ENCODE peak calls at places on chromosomes 7 and 10, in four cellular contexts. J, L, W and K are unnamed samples.

GRCh38 chr7:100080895-100081534 is 508 bp downstream of the ZNF3 start:
- DNase-seq in L (no peak), W (no peak), J (peak), K (no peak)

GRCh38 chr10:72088879-72089585 is 681 bp upstream of the SPOCK2 start:
- DNase-seq in W (no peak), J (peak), L (peak), K (no peak)

GRCh38 chr7:1248459-1249131 is 15.9 kb downstream of the UNCX start:
- DNase-seq in L (no peak), W (no peak), J (no peak), K (no peak)

GRCh38 chr10:96714031-96714590 is 6.2 kb downstream of the PIK3AP1 start:
- DNase-seq in W (no peak), L (no peak), J (no peak), K (no peak)

GRCh38 chr7:22001345-22002004 is 55.8 kb upstream of the CDCA7L start:
- DNase-seq in L (no peak), W (peak), J (peak), K (no peak)

GRCh38 chr10:27884185-27884630 is 114.7 kb downstream of the ODAD2 start:
- DNase-seq in W (no peak), L (no peak), J (no peak), K (no peak)

GRCh38 chr7:110568388-110568787 is 522.5 kb upstream of the LRRN3 start:
- DNase-seq in L (no peak), J (no peak), W (no peak), K (no peak)

GRCh38 chr7:55374213-55374612 is 9.1 kb downstream of the LANCL2 start:
- DNase-seq in L (no peak), J (no peak), W (no peak), K (no peak)

GRCh38 chr7:54961391-54961790 is 57.4 kb upstream of the EGFR start:
- DNase-seq in L (no peak), J (no peak), W (no peak), K (no peak)

GRCh38 chr7:101560856-101561255 is 68.2 kb downstream of the MYL10 start:
- DNase-seq in W (peak), J (no peak), L (peak), K (no peak)

GRCh38 chr7:1640376-1641172 is 29.5 kb upstream of the ELFN1 start:
- DNase-seq in L (no peak), J (no peak), W (no peak), K (peak)

GRCh38 chr7:42143605-42144252 is 93.3 kb downstream of the GLI3 start:
- DNase-seq in W (no peak), J (no peak), L (no peak), K (no peak)

GRCh38 chr10:92573091-92573797 is 649 bp downstream of the IDE start:
- DNase-seq in J (no peak), W (peak), L (no peak), K (peak)

GRCh38 chr7:82677493-82677892 is 233.9 kb upstream of the CACNA2D1 start:
- DNase-seq in L (no peak), J (no peak), W (peak), K (peak)

GRCh38 chr7:46784746-46785145 is 797.2 kb downstream of the TNS3 start:
- DNase-seq in W (no peak), J (no peak), L (no peak), K (no peak)

GRCh38 chr10:57716884-57717283 is 550.8 kb downstream of the IPMK start:
- DNase-seq in J (no peak), L (no peak), W (peak), K (no peak)

GRCh38 chr7:138510003-138510402 is 49.9 kb downstream of the TRIM24 start:
- DNase-seq in W (no peak), J (no peak), L (no peak), K (no peak)

GRCh38 chr7:123995617-123996326 is 37.1 kb downstream of the TMEM229A start:
- DNase-seq in W (no peak), L (no peak), J (no peak), K (no peak)

GRCh38 chr10:108204528-108205313 is 1040.2 kb upstream of the SORCS1 start:
- DNase-seq in L (no peak), W (no peak), J (peak), K (no peak)

GRCh38 chr7:19375986-19376385 is 230.8 kb upstream of the FERD3L start:
- DNase-seq in W (no peak), L (no peak), J (no peak), K (no peak)

GRCh38 chr7:130084037-130084875 is 13.9 kb downstream of the KLHDC10 start:
- DNase-seq in J (no peak), L (no peak), W (no peak), K (no peak)

GRCh38 chr10:124296121-124296812 is 122.5 kb downstream of the OAT start:
- DNase-seq in J (no peak), W (no peak), L (no peak), K (peak)

GRCh38 chr10:11104772-11105675 is 87.4 kb downstream of the CELF2 start:
- DNase-seq in L (no peak), W (no peak), J (no peak), K (no peak)

GRCh38 chr7:38020134-38020533 is 99.7 kb downstream of the EPDR1 start:
- DNase-seq in L (no peak), W (peak), J (no peak), K (no peak)

GRCh38 chr10:128419466-128420019 is 293.3 kb upstream of the MKI67 start:
- DNase-seq in J (no peak), L (no peak), W (no peak), K (no peak)

GRCh38 chr10:30353851-30354250 is 4.8 kb upstream of the MTPAP start:
- DNase-seq in J (no peak), L (no peak), W (peak), K (no peak)